ENCODE peak calls at places on chromosomes 13 and 19, in four cellular contexts. N is tibial nerve, X is uterus, F is astrocyte of the spinal cord. Y is an unnamed sample.

GRCh38 chr19:782195-783043 is 14.8 kb upstream of the PTBP1 start:
- DNase-seq in F (peak), N (no peak), X (no peak), Y (no peak)

GRCh38 chr19:58519087-58519354 is 589 bp downstream of the ZBTB45 start:
- DNase-seq in N (peak), X (peak), F (peak), Y (peak)

GRCh38 chr19:28234637-28235036 is 978.3 kb downstream of the UQCRFS1 start:
- DNase-seq in F (no peak), N (no peak), X (no peak), Y (no peak)

GRCh38 chr19:4415352-4415751 is 12.9 kb downstream of the CHAF1A start:
- DNase-seq in F (no peak), X (no peak), N (no peak), Y (no peak)

GRCh38 chr19:2982983-2983350 is 5.6 kb downstream of the TLE6 start:
- DNase-seq in F (peak), N (peak), X (peak), Y (peak)

GRCh38 chr19:40745402-40745780 is 4.9 kb downstream of the ACTMAP start:
- DNase-seq in F (peak), N (no peak), X (no peak), Y (no peak)

GRCh38 chr19:41753159-41753558 is 2.2 kb upstream of the CEACAM6 start:
- DNase-seq in X (no peak), N (no peak), F (no peak), Y (no peak)

GRCh38 chr13:19713186-19713965 is 69.4 kb downstream of the PSPC1 start:
- DNase-seq in F (peak), N (no peak), X (no peak), Y (no peak)

GRCh38 chr19:54475706-54476105 is 2.6 kb upstream of the CDC42EP5 start:
- DNase-seq in N (no peak), X (no peak), F (no peak), Y (no peak)

GRCh38 chr13:48571121-48571901 is 38.4 kb upstream of the RCBTB2 start:
- DNase-seq in X (no peak), F (peak), N (no peak), Y (no peak)

GRCh38 chr13:66634384-66634783 is 595.8 kb downstream of the PCDH9 start:
- DNase-seq in X (no peak), F (no peak), N (no peak), Y (no peak)

GRCh38 chr13:41402695-41403511 is 54.4 kb upstream of the RGCC start:
- DNase-seq in X (no peak), F (no peak), N (no peak), Y (no peak)

GRCh38 chr13:38856065-38856464 is 134.6 kb downstream of the STOML3 start:
- DNase-seq in N (no peak), X (no peak), F (no peak), Y (no peak)

GRCh38 chr13:108595416-108596257 is 33.8 kb upstream of the MYO16 start:
- DNase-seq in X (no peak), N (no peak), F (peak), Y (no peak)

GRCh38 chr19:3980353-3981251 is 4.7 kb downstream of the EEF2 start:
- DNase-seq in X (no peak), F (no peak), N (no peak), Y (no peak)

GRCh38 chr19:35513231-35513974 is at the start of gene DMKN:
- DNase-seq in N (no peak), F (no peak), X (no peak), Y (no peak)

GRCh38 chr13:23447927-23448326 is 14.4 kb upstream of the SACS start:
- DNase-seq in F (no peak), N (no peak), X (no peak), Y (no peak)

DNA sequence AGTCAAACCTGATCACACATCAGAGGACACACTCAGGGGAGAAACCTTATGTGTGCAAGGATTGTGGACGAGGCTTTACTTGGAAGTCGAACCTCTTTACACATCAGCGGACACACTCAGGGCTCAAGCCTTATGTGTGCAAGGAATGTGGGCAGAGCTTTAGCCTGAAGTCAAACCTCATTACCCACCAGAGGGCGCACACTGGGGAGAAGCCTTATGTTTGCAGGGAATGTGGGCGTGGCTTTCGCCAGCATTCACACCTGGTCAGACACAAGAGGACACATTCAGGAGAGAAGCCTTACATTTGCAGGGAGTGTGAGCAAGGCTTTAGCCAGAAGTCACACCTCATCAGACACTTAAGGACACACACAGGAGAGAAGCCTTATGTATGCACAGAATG is 8.2 kb upstream of the ZNF527 start:
- DNase-seq in F (no peak), X (no peak), N (no peak), Y (no peak)
- H3K4me3 ChIP-seq in F (no peak), X (no peak), N (no peak), Y (no peak)

GRCh38 chr13:112697756-112698655 is 8.2 kb downstream of the ATP11A start:
- DNase-seq in F (no peak), X (no peak), N (no peak), Y (no peak)
- TF ChIP-seq CTCF in F (no peak), X (no peak), N (no peak), Y (no peak)

GRCh38 chr19:14555918-14556661 is 15.8 kb downstream of the NDUFB7 start:
- DNase-seq in X (no peak), N (no peak), F (peak), Y (no peak)

GRCh38 chr19:14553939-14554243 is 18.0 kb downstream of the NDUFB7 start:
- DNase-seq in X (no peak), F (no peak), N (no peak), Y (no peak)

GRCh38 chr19:14558370-14559066 is 13.3 kb downstream of the NDUFB7 start:
- DNase-seq in F (no peak), N (no peak), X (no peak), Y (no peak)

GRCh38 chr19:14554382-14554812 is 17.5 kb downstream of the NDUFB7 start:
- DNase-seq in N (no peak), X (no peak), F (no peak), Y (peak)

DNA sequence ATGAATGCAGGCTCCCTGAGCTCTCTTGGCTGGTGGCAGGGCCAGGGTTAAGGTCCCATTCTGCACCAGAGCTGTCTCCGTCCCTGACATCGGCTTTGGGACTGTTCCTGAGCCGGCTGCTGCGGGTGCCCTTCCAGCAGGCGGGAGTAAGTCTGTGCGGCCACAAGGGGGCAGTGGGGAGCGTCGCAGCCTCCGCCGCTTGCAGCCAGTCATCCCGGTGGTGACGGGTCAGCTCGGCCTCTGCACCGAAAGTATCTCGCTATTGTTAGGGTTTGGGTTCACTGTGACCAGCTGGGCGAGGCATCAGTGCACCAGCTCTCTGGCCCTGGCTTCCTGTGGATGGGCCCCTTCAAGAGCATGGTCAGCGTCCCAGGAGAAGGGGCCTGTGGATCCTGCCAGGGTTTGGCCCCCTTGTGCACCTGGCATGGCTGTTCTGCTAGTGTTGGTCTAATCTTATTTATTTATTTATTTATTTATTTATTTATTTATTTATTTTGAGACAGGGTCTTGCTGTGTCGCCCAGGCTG is 15.1 kb downstream of the NDUFB7 start:
- DNase-seq in X (peak), F (peak), N (peak), Y (no peak)
- H3K4me3 ChIP-seq in X (no peak), F (peak), N (no peak), Y (no peak)

GRCh38 chr19:34479396-34479795 is 2.2 kb upstream of the WTIP start:
- DNase-seq in X (no peak), N (no peak), F (no peak), Y (no peak)

GRCh38 chr19:34482380-34483250 is 1.1 kb downstream of the WTIP start:
- DNase-seq in X (no peak), F (peak), N (no peak), Y (no peak)

GRCh38 chr19:34480491-34480890 is 1.1 kb upstream of the WTIP start:
- DNase-seq in X (no peak), F (no peak), N (no peak), Y (no peak)

GRCh38 chr19:34481861-34482379 is 362 bp downstream of the WTIP start:
- DNase-seq in X (no peak), N (no peak), F (no peak), Y (no peak)

GRCh38 chr19:34480971-34481821 is at the start of gene WTIP:
- DNase-seq in X (peak), N (peak), F (peak), Y (no peak)
- TF ChIP-seq CTCF in X (no peak), N (no peak), F (no peak), Y (no peak)

GRCh38 chr19:8208710-8209110 is 460 bp upstream of the CERS4 start:
- DNase-seq in F (no peak), N (peak), X (no peak), Y (no peak)
- H3K4me3 ChIP-seq in F (no peak), N (peak), X (peak), Y (peak)

DNA sequence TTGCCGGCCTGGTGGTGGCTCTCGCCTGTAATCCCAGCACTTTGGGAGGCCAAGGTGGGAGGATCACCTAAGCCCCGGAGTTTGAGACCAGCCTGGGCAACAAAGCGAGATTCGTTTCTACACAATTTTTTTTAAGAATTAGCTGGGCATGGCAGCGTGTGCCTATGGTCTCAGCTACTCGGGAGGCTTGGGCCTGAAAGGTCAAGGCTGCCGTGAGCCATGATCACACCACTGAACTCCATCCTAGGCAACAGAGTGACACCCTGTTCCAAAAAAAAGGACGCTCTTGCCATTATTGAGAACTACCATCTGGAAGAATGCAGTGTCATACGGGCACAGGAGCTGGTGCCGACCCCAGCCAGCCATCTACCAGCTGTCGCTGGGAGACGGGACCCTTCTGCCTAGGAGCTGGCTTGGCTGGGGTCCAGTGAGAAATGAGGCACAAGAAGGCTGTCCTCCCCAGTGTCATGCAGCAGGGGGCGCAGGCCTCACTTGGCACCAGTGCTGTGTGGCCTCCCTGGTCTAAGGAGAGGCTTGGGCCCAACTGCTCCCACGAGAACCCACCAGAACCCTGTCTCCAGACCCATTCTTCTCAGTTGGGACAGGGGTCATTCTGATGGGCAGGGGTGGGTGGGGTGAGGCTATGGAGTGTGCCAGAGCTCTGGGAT is 12.2 kb upstream of the RELB start:
- DNase-seq in N (peak), F (peak), X (peak), Y (no peak)
- TF ChIP-seq CTCF in N (peak), F (peak), X (no peak), Y (peak)

GRCh38 chr13:83879431-83880171 is 2.7 kb downstream of the SLITRK1 start:
- DNase-seq in X (no peak), N (no peak), F (no peak), Y (no peak)
- H3K4me3 ChIP-seq in X (no peak), N (peak), F (peak), Y (no peak)

GRCh38 chr19:50897191-50897607 is 14.0 kb downstream of the KLK4 start:
- DNase-seq in F (no peak), N (no peak), X (no peak), Y (no peak)
- TF ChIP-seq CTCF in F (no peak), N (no peak), X (no peak), Y (no peak)

GRCh38 chr19:39400997-39401548 is 5.6 kb upstream of the ZFP36 start:
- DNase-seq in N (no peak), X (no peak), F (no peak), Y (no peak)

GRCh38 chr19:39401549-39402416 is 4.9 kb upstream of the ZFP36 start:
- DNase-seq in X (peak), F (peak), N (no peak), Y (no peak)

GRCh38 chr19:39397360-39398296 is 6.5 kb downstream of the MED29 start:
- DNase-seq in F (peak), N (peak), X (peak), Y (no peak)

GRCh38 chr19:39399684-39400465 is 6.8 kb upstream of the ZFP36 start:
- DNase-seq in X (no peak), N (no peak), F (no peak), Y (no peak)

DNA sequence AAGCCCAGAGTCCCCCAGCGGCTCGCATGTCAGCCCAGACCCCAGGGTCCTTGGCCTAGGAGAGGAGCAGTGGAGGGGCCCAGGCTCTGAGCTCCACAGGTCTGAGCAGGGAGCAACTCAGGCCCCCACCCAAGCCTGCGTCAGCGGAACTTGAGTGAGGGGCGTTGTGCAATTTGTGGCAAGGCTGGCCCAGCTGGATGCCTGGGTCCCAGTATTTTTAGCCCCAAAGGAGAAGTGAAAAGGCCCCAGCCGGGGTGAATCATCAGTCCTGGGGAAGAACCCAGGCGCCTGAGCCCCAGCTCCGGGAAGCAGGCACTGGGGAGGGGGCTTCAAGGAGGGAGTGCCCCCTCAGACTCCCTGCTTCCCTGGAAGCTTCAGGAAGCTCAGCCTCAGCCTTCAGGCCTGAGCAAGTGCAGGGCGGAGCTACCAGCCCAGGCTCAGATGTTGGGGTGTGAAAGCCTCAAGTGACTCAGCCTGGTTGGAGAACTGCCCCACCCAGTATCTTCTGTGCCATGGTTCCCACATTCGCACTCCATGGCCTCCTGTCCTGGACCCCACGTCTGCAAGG is 7.2 kb downstream of the MED29 start:
- DNase-seq in F (peak), N (peak), X (peak), Y (no peak)
- H3K4me3 ChIP-seq in F (no peak), N (no peak), X (no peak), Y (no peak)

Y was measured in LNCaP clone FGC.